ENCODE peak calls at places on chromosomes 3 and 15, in ten cellular contexts. Z is stomach, V is suprapubic skin, T is tibial nerve, C is A549, S is ovary, X is K562, N is transverse colon, K is GM12878, D is esophagus muscularis mucosa. W is an unnamed sample.

GRCh38 chr15:49286649-49287394 is 116.8 kb downstream of the GALK2 start:
- DNase-seq in Z (no peak), T (no peak), C (no peak), V (no peak), N (no peak), K (no peak), D (no peak), X (no peak), S (no peak), W (no peak)

GRCh38 chr3:127761101-127761802 is 61.1 kb downstream of the MGLL start:
- DNase-seq in V (no peak), T (no peak), Z (no peak), X (no peak), C (no peak), D (no peak), N (peak), S (no peak), K (no peak), W (peak)

GRCh38 chr15:82936966-82937647 is 15.4 kb downstream of the HOMER2 start:
- DNase-seq in K (no peak), N (no peak), C (peak), S (no peak), V (no peak), Z (no peak), X (no peak), D (no peak), T (no peak), W (no peak)

GRCh38 chr15:91491131-91491950 is 362.2 kb upstream of the SLCO3A1 start:
- DNase-seq in N (no peak), S (no peak), K (no peak), V (no peak), D (no peak), X (no peak), T (no peak), Z (no peak), C (no peak), W (no peak)

GRCh38 chr15:25054329-25054728 is 99.5 kb downstream of the SNRPN start:
- DNase-seq in V (no peak), Z (peak), K (no peak), N (no peak), D (no peak), X (no peak), S (no peak), C (no peak), T (no peak), W (no peak)

GRCh38 chr3:8990266-8991215 is 27.3 kb upstream of the RAD18 start:
- DNase-seq in T (no peak), S (peak), X (no peak), N (no peak), V (no peak), K (no peak), D (no peak), C (no peak), Z (no peak), W (peak)

GRCh38 chr15:88243895-88244787 is 12.4 kb downstream of the NTRK3 start:
- DNase-seq in Z (no peak), S (no peak), N (no peak), X (peak), K (no peak), C (peak), T (peak), D (no peak), V (no peak), W (no peak)

GRCh38 chr3:119156868-119157267 is 10.9 kb downstream of the TEX55 start:
- DNase-seq in S (no peak), Z (no peak), T (no peak), V (no peak), C (no peak), N (no peak), D (no peak), X (no peak), K (no peak), W (no peak)

GRCh38 chr15:98841419-98841970 is 166.1 kb downstream of the PGPEP1L start:
- DNase-seq in N (no peak), X (no peak), C (no peak), V (no peak), K (no peak), S (no peak), D (no peak), Z (no peak), T (no peak), W (no peak)

GRCh38 chr3:124882749-124883148 is 4.4 kb downstream of the ITGB5 start:
- DNase-seq in K (no peak), D (no peak), Z (no peak), T (no peak), C (no peak), V (no peak), N (no peak), X (no peak), S (no peak), W (no peak)

GRCh38 chr15:96421211-96421610 is 90.7 kb downstream of the NR2F2 start:
- DNase-seq in T (no peak), V (no peak), X (no peak), S (no peak), K (no peak), C (no peak), D (no peak), N (no peak), Z (peak), W (no peak)

GRCh38 chr3:133701435-133702358 is 40.0 kb upstream of the TOPBP1 start:
- DNase-seq in S (no peak), D (peak), K (no peak), Z (no peak), C (no peak), V (no peak), N (no peak), X (no peak), T (no peak), W (no peak)

GRCh38 chr3:127959873-127960272 is 44.8 kb downstream of the KBTBD12 start:
- DNase-seq in C (peak), S (no peak), K (no peak), V (no peak), D (no peak), N (peak), Z (peak), T (no peak), X (no peak), W (no peak)

GRCh38 chr3:16993227-16993626 is 108.5 kb downstream of the PLCL2 start:
- DNase-seq in X (no peak), V (no peak), C (no peak), T (no peak), S (no peak), K (no peak), D (no peak), Z (no peak), N (no peak), W (no peak)

GRCh38 chr3:54988302-54989022 is 60.6 kb upstream of the LRTM1 start:
- DNase-seq in D (no peak), K (no peak), N (no peak), T (peak), X (no peak), C (no peak), S (peak), Z (no peak), V (no peak), W (peak)

GRCh38 chr3:146256851-146257486 is 6.1 kb upstream of the PLSCR4 start:
- DNase-seq in T (no peak), D (no peak), Z (no peak), C (no peak), V (no peak), X (no peak), N (no peak), K (no peak), S (no peak), W (no peak)

GRCh38 chr3:126541628-126542339 is 16.9 kb downstream of the C3orf22 start:
- DNase-seq in V (peak), N (peak), C (no peak), K (no peak), Z (peak), X (no peak), T (no peak), D (no peak), S (peak), W (peak)

GRCh38 chr15:69414702-69415161 is 583 bp downstream of the KIF23 start:
- DNase-seq in T (peak), V (no peak), X (peak), S (peak), D (no peak), C (peak), Z (no peak), N (peak), K (no peak), W (no peak)

GRCh38 chr3:56302417-56302816 is 165.8 kb downstream of the ERC2 start:
- DNase-seq in C (no peak), T (no peak), K (no peak), N (no peak), D (no peak), S (no peak), V (no peak), Z (no peak), X (no peak), W (no peak)

GRCh38 chr3:56309465-56309864 is 158.8 kb downstream of the ERC2 start:
- DNase-seq in K (no peak), N (no peak), S (no peak), V (no peak), X (no peak), T (no peak), D (no peak), C (no peak), Z (no peak), W (no peak)

GRCh38 chr3:56304069-56304468 is 164.2 kb downstream of the ERC2 start:
- DNase-seq in S (no peak), X (no peak), Z (no peak), K (no peak), C (no peak), T (no peak), N (no peak), D (no peak), V (no peak), W (no peak)

DNA sequence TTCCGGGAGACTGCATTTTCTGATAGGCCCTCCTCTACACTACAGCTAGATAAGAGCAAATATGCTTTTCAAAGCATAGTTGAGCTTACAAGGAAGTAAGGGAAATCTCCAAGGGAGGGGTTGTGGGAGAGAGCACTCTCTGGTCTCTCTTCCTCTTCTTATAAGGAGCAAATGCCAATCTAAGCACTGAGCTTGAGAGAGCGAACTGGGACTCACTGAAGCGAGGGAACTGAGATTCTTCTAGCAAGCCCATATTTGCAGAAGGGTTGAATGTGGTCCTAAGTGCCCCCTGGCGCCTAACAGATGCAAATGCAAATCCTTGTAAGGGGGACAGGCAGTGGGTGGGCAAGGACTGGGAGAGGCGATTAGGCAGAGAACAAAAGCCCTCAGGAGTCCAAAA is 164.8 kb downstream of the ERC2 start:
- DNase-seq in V (no peak), X (peak), T (no peak), D (no peak), S (no peak), C (no peak), K (peak), Z (no peak), N (no peak), W (peak)
- TF ChIP-seq CTCF in V (no peak), X (peak), T (peak), D (no peak), S (no peak), C (peak), K (peak), Z (no peak), N (no peak), W (peak)

DNA sequence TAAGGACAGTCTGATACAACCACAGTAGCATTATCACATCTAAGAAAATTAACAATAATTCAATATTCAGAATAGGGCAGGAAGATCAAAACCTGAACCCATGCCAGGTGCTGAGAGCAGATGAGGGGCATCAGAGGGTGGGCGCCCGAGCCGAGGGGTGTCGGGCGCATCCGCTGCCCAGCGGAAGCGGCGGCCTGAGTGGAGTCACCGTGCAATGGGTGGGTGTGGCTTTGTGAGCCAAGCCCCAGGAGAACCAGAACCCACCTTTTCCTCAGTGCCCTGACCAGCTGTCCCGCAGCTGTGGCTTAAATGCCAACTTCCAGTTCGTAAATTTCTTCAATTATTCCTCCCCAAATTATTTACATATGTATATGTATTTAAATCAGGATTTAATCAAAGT is 1.1 kb downstream of the DNAH1 start:
- DNase-seq in X (no peak), V (no peak), S (no peak), K (no peak), Z (no peak), N (peak), T (no peak), C (no peak), D (no peak), W (peak)
- TF ChIP-seq EP300 in X (no peak), V (no peak), S (no peak), K (no peak), Z (no peak), N (no peak), T (no peak), C (no peak), D (no peak), W (no peak)

DNA sequence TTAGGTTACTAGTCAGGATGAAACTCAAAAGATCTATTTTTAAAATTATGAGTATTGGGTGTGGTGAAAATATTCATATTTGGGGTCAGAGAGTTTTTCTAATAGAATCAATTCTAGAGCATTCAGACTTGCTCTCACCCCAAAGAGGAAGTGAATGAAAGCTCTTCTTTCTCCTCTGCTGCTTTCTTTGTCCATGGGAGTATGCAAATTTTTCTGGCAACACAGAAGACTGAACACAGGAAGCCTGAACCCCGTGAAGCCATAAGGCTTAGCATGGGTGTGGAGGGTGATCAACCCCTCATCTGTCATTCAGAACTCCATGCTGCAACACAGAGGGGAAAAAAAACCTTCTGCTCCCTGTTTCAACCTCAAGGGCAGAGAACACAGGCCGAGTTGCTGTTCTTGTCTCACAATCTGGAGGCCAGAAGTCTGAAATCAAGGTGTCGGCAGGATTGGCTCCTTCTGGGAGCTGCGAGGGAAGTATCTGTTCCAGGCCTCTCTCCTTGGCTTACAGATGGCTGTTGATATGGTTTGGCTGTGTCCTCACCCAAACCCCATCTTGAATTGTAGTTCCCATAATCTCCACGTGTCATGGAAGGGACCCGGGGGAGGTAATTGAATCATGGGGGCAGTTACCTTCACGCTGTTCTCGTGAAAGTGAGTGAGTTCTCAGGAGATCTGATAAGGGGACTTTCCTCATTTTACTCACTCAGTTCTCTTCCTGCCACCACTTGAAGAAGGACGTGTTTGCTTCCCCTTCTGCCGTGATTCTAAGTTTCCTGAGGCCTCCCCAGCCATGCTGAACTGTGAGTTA is 33.7 kb upstream of the CD47 start:
- DNase-seq in S (no peak), D (no peak), C (no peak), X (no peak), T (no peak), K (peak), N (peak), Z (no peak), V (no peak), W (no peak)
- TF ChIP-seq POLR2A in S (no peak), D (no peak), C (no peak), X (peak), T (no peak), K (peak), N (peak), Z (no peak), V (no peak), W (no peak)

DNA sequence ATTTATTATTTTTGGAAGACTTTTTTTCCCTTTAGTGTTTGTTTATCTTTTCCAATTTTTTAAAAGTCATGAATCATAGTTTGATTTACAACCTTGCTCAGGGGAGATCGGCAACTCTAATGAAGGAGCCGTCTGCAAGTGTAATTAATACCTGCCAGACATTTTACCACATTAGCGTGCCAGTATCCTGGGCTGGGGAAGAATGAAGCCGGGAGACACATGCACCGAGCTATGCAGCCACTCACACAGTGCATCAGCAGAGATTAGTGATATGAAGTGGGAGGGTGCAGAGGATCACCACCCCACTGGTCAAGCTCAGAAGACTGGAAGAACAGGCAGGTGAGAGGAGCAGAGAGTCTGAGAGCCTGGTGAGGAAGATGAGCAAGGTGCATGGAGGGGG is 821.5 kb downstream of the TUSC7 start:
- DNase-seq in D (no peak), V (no peak), N (no peak), S (no peak), X (no peak), C (no peak), K (no peak), Z (no peak), T (no peak), W (no peak)
- TF ChIP-seq CTCF in D (no peak), V (no peak), N (no peak), S (no peak), X (no peak), C (no peak), K (no peak), Z (no peak), T (no peak), W (no peak)

GRCh38 chr15:55902975-55903374 is 90.4 kb downstream of the NEDD4 start:
- DNase-seq in N (no peak), X (no peak), T (no peak), K (no peak), S (no peak), V (no peak), Z (no peak), D (no peak), C (no peak), W (no peak)

GRCh38 chr15:55912982-55913381 is 80.4 kb downstream of the NEDD4 start:
- DNase-seq in C (no peak), N (no peak), X (no peak), T (no peak), K (no peak), S (no peak), Z (no peak), V (no peak), D (no peak), W (no peak)

GRCh38 chr15:55909036-55909811 is 84.2 kb downstream of the NEDD4 start:
- DNase-seq in X (no peak), S (no peak), V (no peak), N (no peak), Z (no peak), D (no peak), K (no peak), T (no peak), C (no peak), W (no peak)

DNA sequence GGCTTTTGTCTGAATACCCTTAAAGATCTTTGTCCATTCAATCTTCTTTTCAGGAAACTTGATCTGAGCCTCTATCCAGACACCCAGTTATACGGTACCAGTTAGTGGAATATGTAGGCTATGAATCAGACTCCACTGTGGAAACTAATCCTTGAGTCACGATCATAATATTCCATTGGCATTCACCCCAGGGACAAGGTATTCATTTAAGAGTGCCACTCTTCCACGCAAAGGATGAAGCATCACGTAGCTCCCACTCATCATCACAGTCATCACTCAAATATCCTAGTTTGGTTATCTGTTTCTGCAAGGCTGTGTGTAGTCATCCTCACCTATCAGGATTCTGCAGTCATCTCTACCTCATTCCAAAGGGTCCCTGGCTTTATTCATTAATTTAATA is 85.6 kb downstream of the NEDD4 start:
- DNase-seq in V (no peak), K (no peak), S (no peak), D (no peak), N (no peak), C (peak), Z (no peak), T (no peak), X (no peak), W (no peak)
- TF ChIP-seq EP300 in V (no peak), K (no peak), S (no peak), D (no peak), N (no peak), C (peak), Z (no peak), T (no peak), X (no peak), W (no peak)

W was measured in upper lobe of left lung.